ENCODE peak calls at places on chromosome 9, in five cellular contexts. One of them, this sample, is unnamed.

GRCh38 chr9:92342825-92343488 is 17.2 kb downstream of the CENPP start:
- DNase-seq in occipital lobe: no peak
- DNase-seq in stimulated activated CD8-positive, alpha-beta memory T cell treated with anti-CD3 and anti-CD28 coated beads, Interleukin-4, amount 100 ng/mL, for 1 hour: no peak
- DNase-seq in Daoy: no peak
- DNase-seq in GM20000: no peak
- DNase-seq in this sample: no peak

GRCh38 chr9:117343416-117343815 is 71.4 kb downstream of the ASTN2 start:
- DNase-seq in occipital lobe: no peak
- DNase-seq in stimulated activated CD8-positive, alpha-beta memory T cell treated with anti-CD3 and anti-CD28 coated beads, Interleukin-4, amount 100 ng/mL, for 1 hour: no peak
- DNase-seq in Daoy: no peak
- DNase-seq in GM20000: no peak
- DNase-seq in this sample: no peak

GRCh38 chr9:17962747-17963146 is 383.9 kb downstream of the SH3GL2 start:
- DNase-seq in occipital lobe: no peak
- DNase-seq in stimulated activated CD8-positive, alpha-beta memory T cell treated with anti-CD3 and anti-CD28 coated beads, Interleukin-4, amount 100 ng/mL, for 1 hour: no peak
- DNase-seq in Daoy: peak; percentile 11
- DNase-seq in GM20000: no peak
- DNase-seq in this sample: no peak

GRCh38 chr9:9855503-9856078 is 757.2 kb downstream of the PTPRD start:
- DNase-seq in occipital lobe: no peak
- DNase-seq in stimulated activated CD8-positive, alpha-beta memory T cell treated with anti-CD3 and anti-CD28 coated beads, Interleukin-4, amount 100 ng/mL, for 1 hour: no peak
- DNase-seq in Daoy: no peak
- DNase-seq in GM20000: no peak
- DNase-seq in this sample: no peak

GRCh38 chr9:82167296-82167695 is 178.7 kb downstream of the SPATA31D1 start:
- DNase-seq in occipital lobe: no peak
- DNase-seq in stimulated activated CD8-positive, alpha-beta memory T cell treated with anti-CD3 and anti-CD28 coated beads, Interleukin-4, amount 100 ng/mL, for 1 hour: no peak
- DNase-seq in Daoy: no peak
- DNase-seq in GM20000: no peak
- DNase-seq in this sample: no peak

GRCh38 chr9:132531187-132531586 is 51.2 kb upstream of the BARHL1 start:
- DNase-seq in occipital lobe: no peak
- DNase-seq in stimulated activated CD8-positive, alpha-beta memory T cell treated with anti-CD3 and anti-CD28 coated beads, Interleukin-4, amount 100 ng/mL, for 1 hour: no peak
- DNase-seq in Daoy: peak; percentile 68
- DNase-seq in GM20000: no peak
- DNase-seq in this sample: no peak

GRCh38 chr9:112582863-112583262 is 96.2 kb downstream of the KIAA1958 start:
- DNase-seq in occipital lobe: no peak
- DNase-seq in stimulated activated CD8-positive, alpha-beta memory T cell treated with anti-CD3 and anti-CD28 coated beads, Interleukin-4, amount 100 ng/mL, for 1 hour: no peak
- DNase-seq in Daoy: no peak
- DNase-seq in GM20000: no peak
- DNase-seq in this sample: no peak

GRCh38 chr9:15211160-15211993 is 95.6 kb downstream of the TTC39B start:
- DNase-seq in occipital lobe: no peak
- DNase-seq in stimulated activated CD8-positive, alpha-beta memory T cell treated with anti-CD3 and anti-CD28 coated beads, Interleukin-4, amount 100 ng/mL, for 1 hour: peak; percentile 18
- DNase-seq in Daoy: peak; percentile 28
- DNase-seq in GM20000: peak; percentile 57
- DNase-seq in this sample: peak; percentile 70

GRCh38 chr9:68876265-68876664 is 137.6 kb downstream of the PRKACG start:
- DNase-seq in occipital lobe: no peak
- DNase-seq in stimulated activated CD8-positive, alpha-beta memory T cell treated with anti-CD3 and anti-CD28 coated beads, Interleukin-4, amount 100 ng/mL, for 1 hour: no peak
- DNase-seq in Daoy: no peak
- DNase-seq in GM20000: no peak
- DNase-seq in this sample: no peak

GRCh38 chr9:69582544-69583297 is 89.5 kb downstream of the APBA1 start:
- DNase-seq in occipital lobe: no peak
- DNase-seq in stimulated activated CD8-positive, alpha-beta memory T cell treated with anti-CD3 and anti-CD28 coated beads, Interleukin-4, amount 100 ng/mL, for 1 hour: no peak
- DNase-seq in Daoy: peak; percentile 55
- DNase-seq in GM20000: no peak
- DNase-seq in this sample: no peak

GRCh38 chr9:38015267-38015666 is 53.8 kb downstream of the SHB start:
- DNase-seq in occipital lobe: no peak
- DNase-seq in stimulated activated CD8-positive, alpha-beta memory T cell treated with anti-CD3 and anti-CD28 coated beads, Interleukin-4, amount 100 ng/mL, for 1 hour: no peak
- DNase-seq in Daoy: no peak
- DNase-seq in GM20000: no peak
- DNase-seq in this sample: no peak

GRCh38 chr9:136901516-136902258 is 15.4 kb downstream of the TRAF2 start:
- DNase-seq in occipital lobe: no peak
- DNase-seq in stimulated activated CD8-positive, alpha-beta memory T cell treated with anti-CD3 and anti-CD28 coated beads, Interleukin-4, amount 100 ng/mL, for 1 hour: peak; percentile 16
- DNase-seq in Daoy: peak; percentile 94
- DNase-seq in GM20000: peak; percentile 88
- DNase-seq in this sample: no peak

GRCh38 chr9:6829027-6829426 is 71.3 kb downstream of the KDM4C start:
- DNase-seq in occipital lobe: no peak
- DNase-seq in stimulated activated CD8-positive, alpha-beta memory T cell treated with anti-CD3 and anti-CD28 coated beads, Interleukin-4, amount 100 ng/mL, for 1 hour: no peak
- DNase-seq in Daoy: no peak
- DNase-seq in GM20000: no peak
- DNase-seq in this sample: no peak

GRCh38 chr9:94867842-94868312 is 141.4 kb downstream of the AOPEP start:
- DNase-seq in occipital lobe: no peak
- DNase-seq in stimulated activated CD8-positive, alpha-beta memory T cell treated with anti-CD3 and anti-CD28 coated beads, Interleukin-4, amount 100 ng/mL, for 1 hour: no peak
- DNase-seq in Daoy: peak; percentile 92
- DNase-seq in GM20000: no peak
- DNase-seq in this sample: no peak

GRCh38 chr9:93030642-93031628 is 27.6 kb upstream of the SUSD3 start:
- DNase-seq in occipital lobe: no peak
- DNase-seq in stimulated activated CD8-positive, alpha-beta memory T cell treated with anti-CD3 and anti-CD28 coated beads, Interleukin-4, amount 100 ng/mL, for 1 hour: no peak
- DNase-seq in Daoy: no peak
- DNase-seq in GM20000: no peak
- DNase-seq in this sample: no peak

GRCh38 chr9:74609671-74610416 is 112.7 kb downstream of the RORB start:
- DNase-seq in occipital lobe: no peak
- DNase-seq in stimulated activated CD8-positive, alpha-beta memory T cell treated with anti-CD3 and anti-CD28 coated beads, Interleukin-4, amount 100 ng/mL, for 1 hour: no peak
- DNase-seq in Daoy: peak; percentile 36
- DNase-seq in GM20000: no peak
- DNase-seq in this sample: no peak

GRCh38 chr9:27382989-27383388 is 86.0 kb upstream of the EQTN start:
- DNase-seq in occipital lobe: no peak
- DNase-seq in stimulated activated CD8-positive, alpha-beta memory T cell treated with anti-CD3 and anti-CD28 coated beads, Interleukin-4, amount 100 ng/mL, for 1 hour: no peak
- DNase-seq in Daoy: no peak
- DNase-seq in GM20000: no peak
- DNase-seq in this sample: peak; percentile 30

GRCh38 chr9:126857261-126857960 is 3.0 kb upstream of the ZBTB34 start:
- DNase-seq in occipital lobe: no peak
- DNase-seq in stimulated activated CD8-positive, alpha-beta memory T cell treated with anti-CD3 and anti-CD28 coated beads, Interleukin-4, amount 100 ng/mL, for 1 hour: no peak
- DNase-seq in Daoy: no peak
- DNase-seq in GM20000: no peak
- DNase-seq in this sample: no peak

GRCh38 chr9:126709241-126709640 is 95.5 kb downstream of the LMX1B start:
- DNase-seq in occipital lobe: no peak
- DNase-seq in stimulated activated CD8-positive, alpha-beta memory T cell treated with anti-CD3 and anti-CD28 coated beads, Interleukin-4, amount 100 ng/mL, for 1 hour: no peak
- DNase-seq in Daoy: no peak
- DNase-seq in GM20000: no peak
- DNase-seq in this sample: no peak

GRCh38 chr9:134328341-134328840 is 2.1 kb downstream of the RXRA start:
- DNase-seq in occipital lobe: no peak
- DNase-seq in stimulated activated CD8-positive, alpha-beta memory T cell treated with anti-CD3 and anti-CD28 coated beads, Interleukin-4, amount 100 ng/mL, for 1 hour: no peak
- DNase-seq in Daoy: no peak
- DNase-seq in GM20000: no peak
- DNase-seq in this sample: no peak

GRCh38 chr9:89010056-89010455 is 18.8 kb downstream of the S1PR3 start:
- DNase-seq in occipital lobe: no peak
- DNase-seq in stimulated activated CD8-positive, alpha-beta memory T cell treated with anti-CD3 and anti-CD28 coated beads, Interleukin-4, amount 100 ng/mL, for 1 hour: no peak
- DNase-seq in Daoy: no peak
- DNase-seq in GM20000: no peak
- DNase-seq in this sample: no peak

GRCh38 chr9:99809586-99810357 is 11.9 kb upstream of the NR4A3 start:
- DNase-seq in occipital lobe: no peak
- DNase-seq in stimulated activated CD8-positive, alpha-beta memory T cell treated with anti-CD3 and anti-CD28 coated beads, Interleukin-4, amount 100 ng/mL, for 1 hour: no peak
- DNase-seq in Daoy: no peak
- DNase-seq in GM20000: no peak
- DNase-seq in this sample: no peak

GRCh38 chr9:100468041-100468440 is 4.9 kb upstream of the TMEFF1 start:
- DNase-seq in occipital lobe: no peak
- DNase-seq in stimulated activated CD8-positive, alpha-beta memory T cell treated with anti-CD3 and anti-CD28 coated beads, Interleukin-4, amount 100 ng/mL, for 1 hour: no peak
- DNase-seq in Daoy: no peak
- DNase-seq in GM20000: no peak
- DNase-seq in this sample: no peak

GRCh38 chr9:76580188-76580587 is 121.2 kb downstream of the GCNT1 start:
- DNase-seq in occipital lobe: no peak
- DNase-seq in stimulated activated CD8-positive, alpha-beta memory T cell treated with anti-CD3 and anti-CD28 coated beads, Interleukin-4, amount 100 ng/mL, for 1 hour: no peak
- DNase-seq in Daoy: no peak
- DNase-seq in GM20000: no peak
- DNase-seq in this sample: no peak

GRCh38 chr9:133135193-133135745 is 14.2 kb upstream of the RALGDS start:
- DNase-seq in occipital lobe: no peak
- DNase-seq in stimulated activated CD8-positive, alpha-beta memory T cell treated with anti-CD3 and anti-CD28 coated beads, Interleukin-4, amount 100 ng/mL, for 1 hour: no peak
- DNase-seq in Daoy: peak; percentile 100
- DNase-seq in GM20000: no peak
- DNase-seq in this sample: no peak

GRCh38 chr9:130458027-130458803 is 13.5 kb downstream of the ASS1 start:
- DNase-seq in occipital lobe: no peak
- DNase-seq in stimulated activated CD8-positive, alpha-beta memory T cell treated with anti-CD3 and anti-CD28 coated beads, Interleukin-4, amount 100 ng/mL, for 1 hour: no peak
- DNase-seq in Daoy: no peak
- DNase-seq in GM20000: no peak
- DNase-seq in this sample: no peak

GRCh38 chr9:112341741-112342140 is 8.3 kb upstream of the PTBP3 start:
- DNase-seq in occipital lobe: no peak
- DNase-seq in stimulated activated CD8-positive, alpha-beta memory T cell treated with anti-CD3 and anti-CD28 coated beads, Interleukin-4, amount 100 ng/mL, for 1 hour: no peak
- DNase-seq in Daoy: peak; percentile 52
- DNase-seq in GM20000: no peak
- DNase-seq in this sample: no peak

GRCh38 chr9:135916998-135917397 is 9.7 kb upstream of the CAMSAP1 start:
- DNase-seq in occipital lobe: no peak
- DNase-seq in stimulated activated CD8-positive, alpha-beta memory T cell treated with anti-CD3 and anti-CD28 coated beads, Interleukin-4, amount 100 ng/mL, for 1 hour: no peak
- DNase-seq in Daoy: no peak
- DNase-seq in GM20000: no peak
- DNase-seq in this sample: no peak

GRCh38 chr9:138017200-138017599 is 139.6 kb downstream of the CACNA1B start:
- DNase-seq in occipital lobe: no peak
- DNase-seq in stimulated activated CD8-positive, alpha-beta memory T cell treated with anti-CD3 and anti-CD28 coated beads, Interleukin-4, amount 100 ng/mL, for 1 hour: no peak
- DNase-seq in Daoy: no peak
- DNase-seq in GM20000: no peak
- DNase-seq in this sample: no peak

This sample was measured in head of caudate nucleus.